ENCODE peak calls at places on chromosomes 2 and 18, in four cellular contexts. U is naive B cell, Q is RPMI7951, X is foreskin melanocyte. T is an unnamed sample.

GRCh38 chr2:55500025-55500424 is 19.5 kb upstream of the CFAP36 start:
- DNase-seq in U (no peak), Q (peak), X (no peak), T (no peak)

GRCh38 chr2:188870289-188870688 is 103.9 kb upstream of the COL3A1 start:
- DNase-seq in U (no peak), Q (peak), X (no peak), T (no peak)

GRCh38 chr2:23199115-23199918 is 185.7 kb upstream of the KLHL29 start:
- DNase-seq in U (no peak), Q (no peak), X (no peak), T (no peak)

GRCh38 chr18:12574494-12575185 is 83.3 kb downstream of the SPIRE1 start:
- DNase-seq in U (no peak), Q (no peak), X (no peak), T (no peak)

GRCh38 chr2:19287324-19287723 is 71.1 kb downstream of the OSR1 start:
- DNase-seq in U (no peak), Q (peak), X (no peak), T (no peak)

GRCh38 chr2:76157531-76157930 is 446.8 kb upstream of the GCFC2 start:
- DNase-seq in U (no peak), Q (no peak), X (no peak), T (no peak)

GRCh38 chr18:23087352-23087751 is 47.9 kb upstream of the CABLES1 start:
- DNase-seq in U (no peak), Q (no peak), X (no peak), T (no peak)

GRCh38 chr2:72965770-72966430 is 48.6 kb downstream of the EMX1 start:
- DNase-seq in U (no peak), Q (no peak), X (no peak), T (no peak)

GRCh38 chr2:16006537-16007166 is 66.3 kb downstream of the MYCN start:
- DNase-seq in U (no peak), Q (no peak), X (no peak), T (no peak)

GRCh38 chr2:70718736-70719135 is 49.3 kb downstream of the ADD2 start:
- DNase-seq in U (no peak), Q (no peak), X (no peak), T (no peak)

GRCh38 chr2:196066794-196067382 is 1.7 kb downstream of the DNAH7 start:
- DNase-seq in U (peak), Q (peak), X (peak), T (peak)

GRCh38 chr2:191001624-191002023 is 12.3 kb downstream of the STAT1 start:
- DNase-seq in U (no peak), Q (no peak), X (no peak), T (no peak)

GRCh38 chr2:176653856-176654443 is 384.7 kb downstream of the MTX2 start:
- DNase-seq in U (no peak), Q (peak), X (peak), T (no peak)

GRCh38 chr18:63617049-63617995 is 26.7 kb downstream of the SERPINB4 start:
- DNase-seq in U (no peak), Q (no peak), X (no peak), T (no peak)

GRCh38 chr2:73112026-73112912 is 479 bp downstream of the RAB11FIP5 start:
- DNase-seq in U (no peak), Q (peak), X (no peak), T (no peak)

GRCh38 chr2:225091336-225091735 is 49.1 kb upstream of the DOCK10 start:
- DNase-seq in U (no peak), Q (peak), X (no peak), T (no peak)

GRCh38 chr2:126655066-126655465 is 892 bp upstream of the GYPC start:
- DNase-seq in U (no peak), Q (peak), X (no peak), T (no peak)

GRCh38 chr2:112836695-112837117 is at the start of gene IL1B:
- DNase-seq in U (no peak), Q (peak), X (no peak), T (no peak)

GRCh38 chr2:207054521-207054920 is 111.2 kb downstream of the KLF7 start:
- DNase-seq in U (no peak), Q (no peak), X (no peak), T (no peak)

GRCh38 chr2:98172150-98172765 is 85.3 kb downstream of the VWA3B start:
- DNase-seq in U (no peak), Q (no peak), X (no peak), T (no peak)

GRCh38 chr2:190202604-190203003 is 117.0 kb downstream of the HIBCH start:
- DNase-seq in U (no peak), Q (no peak), X (no peak), T (no peak)

GRCh38 chr2:1942146-1942545 is 197.8 kb upstream of the PXDN start:
- DNase-seq in U (no peak), Q (no peak), X (no peak), T (no peak)

GRCh38 chr2:26633993-26634392 is 7.2 kb downstream of the CIB4 start:
- DNase-seq in U (no peak), Q (no peak), X (no peak), T (no peak)

T was measured in NCI-H187.